ENCODE peak calls at places on chromosomes 7 and 10, in seven cellular contexts. L is MM.1S, I is heart left ventricle, W is heart right ventricle, Q is HCT116, D is iPS DF 6.9, H is PC-9. T is an unnamed sample.
A peak's percentile ranks its signal among the peaks of the same experiment; 100 is the strongest.

GRCh38 chr10:126458453-126458852 is 70.2 kb upstream of the ADAM12 start:
- DNase-seq in L (no peak), I (no peak), W (no peak), Q (no peak), D (no peak), H (peak; percentile 43), T (no peak)

GRCh38 chr10:25294032-25294926 is 119.5 kb downstream of the GPR158 start:
- DNase-seq in L (no peak), I (no peak), W (no peak), Q (peak; percentile 71), D (no peak), H (peak; percentile 5), T (peak; percentile 53)

GRCh38 chr10:500876-501275 is 188.6 kb downstream of the DIP2C start:
- DNase-seq in L (peak; percentile 11), I (no peak), W (no peak), Q (no peak), D (no peak), H (no peak), T (no peak)

GRCh38 chr10:104146871-104147270 is 24.9 kb downstream of the SFR1 start:
- DNase-seq in L (no peak), I (no peak), W (no peak), Q (no peak), D (no peak), H (no peak), T (no peak)

GRCh38 chr10:47421057-47421952 is 37.2 kb upstream of the ZNF488 start:
- DNase-seq in L (no peak), I (no peak), W (no peak), Q (peak; percentile 64), D (no peak), H (peak; percentile 77), T (no peak)

GRCh38 chr10:122159159-122159970 is 111.7 kb upstream of the BTBD16 start:
- DNase-seq in L (no peak), I (no peak), W (no peak), Q (no peak), D (no peak), H (no peak), T (no peak)

GRCh38 chr7:131232768-131233167 is 94.9 kb upstream of the MKLN1 start:
- DNase-seq in L (no peak), I (no peak), W (no peak), Q (no peak), D (no peak), H (no peak), T (no peak)

GRCh38 chr10:30052062-30052461 is 7.3 kb downstream of the JCAD start:
- DNase-seq in L (no peak), I (no peak), W (no peak), Q (no peak), D (no peak), H (no peak), T (peak; percentile 39)

GRCh38 chr7:155533120-155533826 is 13.1 kb downstream of the CNPY1 start:
- DNase-seq in L (no peak), I (no peak), W (no peak), Q (no peak), D (no peak), H (no peak), T (no peak)

GRCh38 chr10:128058106-128058745 is 68.0 kb downstream of the MKI67 start:
- DNase-seq in L (no peak), I (no peak), W (no peak), Q (no peak), D (no peak), H (no peak), T (no peak)

DNA sequence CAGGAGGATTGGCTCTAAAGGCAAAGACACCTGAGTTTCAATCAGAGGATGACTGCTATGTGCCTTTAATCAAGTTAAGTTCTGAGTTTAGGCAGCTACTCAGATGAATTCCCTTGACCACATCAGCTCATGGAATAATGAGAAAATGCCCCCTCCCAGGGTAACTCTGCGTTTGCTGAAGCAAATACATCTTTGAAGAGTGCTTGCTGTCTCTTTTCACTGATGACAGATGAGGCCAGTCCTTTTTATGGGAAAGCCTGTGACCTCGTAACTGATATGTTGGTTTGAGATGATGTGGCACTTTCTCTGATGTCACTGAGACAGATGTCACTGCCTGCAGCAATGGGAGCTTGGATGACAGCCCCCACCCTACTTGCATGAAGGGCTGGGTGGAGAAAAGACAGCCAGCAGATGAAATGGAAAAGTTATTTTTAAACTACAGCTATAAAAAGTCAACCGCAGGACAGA is 43.7 kb upstream of the DGKI start:
- DNase-seq in L (no peak), I (no peak), W (no peak), Q (no peak), D (no peak), H (no peak), T (no peak)
- H3K4me1 ChIP-seq in L (no peaks in the 10 kb centered on the region), I (peaks cover 17% of the 10 kb centered on the region), W (peaks cover 34% of the 10 kb centered on the region), Q (no peaks in the 10 kb centered on the region), D (no peaks in the 10 kb centered on the region), H (no peaks in the 10 kb centered on the region), T (peaks cover 11% of the 10 kb centered on the region)

GRCh38 chr10:71773221-71773971 is at the start of gene VSIR:
- DNase-seq in L (peak; percentile 82), I (peak; percentile 98), W (peak; percentile 94), Q (peak; percentile 59), D (no peak), H (peak; percentile 97), T (peak; percentile 81)
- H3K4me1 ChIP-seq in L (peaks cover 23% of the 10 kb centered on the region), I (peaks cover 63% of the 10 kb centered on the region), W (peaks cover 82% of the 10 kb centered on the region), Q (peaks cover 45% of the 10 kb centered on the region), D (peaks cover 2% of the 10 kb centered on the region), H (peaks cover 60% of the 10 kb centered on the region), T (peaks cover 49% of the 10 kb centered on the region)

GRCh38 chr7:92588561-92588960 is 1.6 kb downstream of the FAM133B start:
- DNase-seq in L (no peak), I (no peak), W (no peak), Q (no peak), D (no peak), H (no peak), T (no peak)

GRCh38 chr7:92582948-92583347 is 7.2 kb downstream of the FAM133B start:
- DNase-seq in L (no peak), I (no peak), W (no peak), Q (no peak), D (no peak), H (no peak), T (no peak)

GRCh38 chr7:92589056-92589455 is 1.1 kb downstream of the FAM133B start:
- DNase-seq in L (no peak), I (no peak), W (no peak), Q (no peak), D (no peak), H (no peak), T (no peak)

GRCh38 chr7:92584953-92585352 is 5.2 kb downstream of the FAM133B start:
- DNase-seq in L (no peak), I (no peak), W (no peak), Q (no peak), D (no peak), H (no peak), T (no peak)

DNA sequence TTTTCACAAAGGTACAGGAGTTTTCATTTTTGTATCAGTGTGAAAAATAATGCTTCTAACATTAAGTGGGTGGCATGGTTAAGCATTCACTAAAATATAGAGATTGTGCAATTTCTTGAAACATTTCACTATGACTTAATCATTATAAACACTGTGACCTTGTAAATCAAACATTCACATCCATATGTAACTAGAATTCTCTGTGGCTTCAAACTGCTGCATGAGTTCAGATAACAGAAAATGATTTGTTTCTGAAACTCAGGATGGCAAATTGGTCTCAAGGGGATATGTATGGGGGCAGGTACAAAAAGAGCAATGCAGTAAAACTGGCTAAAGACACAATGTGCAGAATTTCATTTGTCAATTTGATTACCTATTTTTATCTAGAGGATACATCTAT is 3.8 kb downstream of the FAM133B start:
- DNase-seq in L (no peak), I (no peak), W (no peak), Q (no peak), D (no peak), H (no peak), T (no peak)
- H3K4me1 ChIP-seq in L (peaks cover 21% of the 10 kb centered on the region), I (peaks cover 33% of the 10 kb centered on the region), W (peaks cover 55% of the 10 kb centered on the region), Q (peaks cover 3% of the 10 kb centered on the region), D (no peaks in the 10 kb centered on the region), H (peaks cover 31% of the 10 kb centered on the region), T (peaks cover 38% of the 10 kb centered on the region)

GRCh38 chr7:50660040-50660829 is 95.0 kb upstream of the DDC start:
- DNase-seq in L (no peak), I (peak; percentile 77), W (no peak), Q (no peak), D (no peak), H (no peak), T (no peak)
- H3K4me1 ChIP-seq in L (peaks cover 86% of the 10 kb centered on the region), I (peaks cover 75% of the 10 kb centered on the region), W (peaks cover 92% of the 10 kb centered on the region), Q (peaks cover 20% of the 10 kb centered on the region), D (no peaks in the 10 kb centered on the region), H (peaks cover 18% of the 10 kb centered on the region), T (peaks cover 8% of the 10 kb centered on the region)

T was measured in A549.